ENCODE peak calls at places on chromosomes 2 and 18, in nine cellular contexts. One of them, this sample, is unnamed.

GRCh38 chr2:120360307-120360855 is 14.4 kb downstream of the INHBB start:
- DNase-seq in stimulated activated CD4-positive, alpha-beta T cell treated with anti-CD3 and anti-CD28 coated beads, Interleukin-12 subunit alpha, Interleukin-12 subunit beta, amount 100 ng/mL, for 48 hours: no peak
- DNase-seq in activated gamma-delta T cell: no peak
- DNase-seq in retina: no peak
- DNase-seq in choroid plexus epithelial cell: peak
- DNase-seq in psoas muscle: no peak
- DNase-seq in activated CD8-positive, alpha-beta memory T cell treated with anti-CD3 and anti-CD28 coated beads for 24 hours: no peak
- DNase-seq in EL: no peak
- DNase-seq in lung microvascular endothelial cell: peak
- DNase-seq in this sample: no peak

GRCh38 chr2:96415684-96416083 is 80.1 kb downstream of the NCAPH start:
- DNase-seq in lung microvascular endothelial cell: no peak
- DNase-seq in EL: no peak
- DNase-seq in retina: no peak
- DNase-seq in stimulated activated CD4-positive, alpha-beta T cell treated with anti-CD3 and anti-CD28 coated beads, Interleukin-12 subunit alpha, Interleukin-12 subunit beta, amount 100 ng/mL, for 48 hours: no peak
- DNase-seq in activated gamma-delta T cell: no peak
- DNase-seq in choroid plexus epithelial cell: no peak
- DNase-seq in psoas muscle: no peak
- DNase-seq in activated CD8-positive, alpha-beta memory T cell treated with anti-CD3 and anti-CD28 coated beads for 24 hours: no peak
- DNase-seq in this sample: no peak

GRCh38 chr2:30713698-30714097 is 93.5 kb downstream of the CAPN13 start:
- DNase-seq in retina: peak
- DNase-seq in activated gamma-delta T cell: no peak
- DNase-seq in psoas muscle: no peak
- DNase-seq in lung microvascular endothelial cell: no peak
- DNase-seq in EL: no peak
- DNase-seq in choroid plexus epithelial cell: no peak
- DNase-seq in activated CD8-positive, alpha-beta memory T cell treated with anti-CD3 and anti-CD28 coated beads for 24 hours: no peak
- DNase-seq in stimulated activated CD4-positive, alpha-beta T cell treated with anti-CD3 and anti-CD28 coated beads, Interleukin-12 subunit alpha, Interleukin-12 subunit beta, amount 100 ng/mL, for 48 hours: no peak
- DNase-seq in this sample: no peak

GRCh38 chr2:26429779-26430654 is 28.3 kb downstream of the DRC1 start:
- DNase-seq in lung microvascular endothelial cell: no peak
- DNase-seq in stimulated activated CD4-positive, alpha-beta T cell treated with anti-CD3 and anti-CD28 coated beads, Interleukin-12 subunit alpha, Interleukin-12 subunit beta, amount 100 ng/mL, for 48 hours: no peak
- DNase-seq in activated CD8-positive, alpha-beta memory T cell treated with anti-CD3 and anti-CD28 coated beads for 24 hours: no peak
- DNase-seq in retina: no peak
- DNase-seq in psoas muscle: peak
- DNase-seq in activated gamma-delta T cell: no peak
- DNase-seq in choroid plexus epithelial cell: peak
- DNase-seq in EL: no peak
- DNase-seq in this sample: no peak

GRCh38 chr2:33011406-33011805 is 64.7 kb downstream of the LTBP1 start:
- DNase-seq in stimulated activated CD4-positive, alpha-beta T cell treated with anti-CD3 and anti-CD28 coated beads, Interleukin-12 subunit alpha, Interleukin-12 subunit beta, amount 100 ng/mL, for 48 hours: no peak
- DNase-seq in activated CD8-positive, alpha-beta memory T cell treated with anti-CD3 and anti-CD28 coated beads for 24 hours: no peak
- DNase-seq in lung microvascular endothelial cell: no peak
- DNase-seq in psoas muscle: no peak
- DNase-seq in activated gamma-delta T cell: no peak
- DNase-seq in choroid plexus epithelial cell: no peak
- DNase-seq in EL: no peak
- DNase-seq in retina: no peak
- DNase-seq in this sample: no peak

GRCh38 chr2:9249036-9249800 is 42.6 kb downstream of the ASAP2 start:
- DNase-seq in psoas muscle: no peak
- DNase-seq in activated gamma-delta T cell: no peak
- DNase-seq in activated CD8-positive, alpha-beta memory T cell treated with anti-CD3 and anti-CD28 coated beads for 24 hours: no peak
- DNase-seq in lung microvascular endothelial cell: peak
- DNase-seq in choroid plexus epithelial cell: peak
- DNase-seq in retina: peak
- DNase-seq in EL: peak
- DNase-seq in stimulated activated CD4-positive, alpha-beta T cell treated with anti-CD3 and anti-CD28 coated beads, Interleukin-12 subunit alpha, Interleukin-12 subunit beta, amount 100 ng/mL, for 48 hours: no peak
- DNase-seq in this sample: peak

GRCh38 chr2:216023055-216023648 is 9.8 kb upstream of the MREG start:
- DNase-seq in psoas muscle: no peak
- DNase-seq in retina: peak
- DNase-seq in stimulated activated CD4-positive, alpha-beta T cell treated with anti-CD3 and anti-CD28 coated beads, Interleukin-12 subunit alpha, Interleukin-12 subunit beta, amount 100 ng/mL, for 48 hours: peak
- DNase-seq in EL: peak
- DNase-seq in lung microvascular endothelial cell: peak
- DNase-seq in choroid plexus epithelial cell: peak
- DNase-seq in activated gamma-delta T cell: no peak
- DNase-seq in activated CD8-positive, alpha-beta memory T cell treated with anti-CD3 and anti-CD28 coated beads for 24 hours: peak
- DNase-seq in this sample: peak

GRCh38 chr2:40147360-40147759 is 304.5 kb downstream of the SLC8A1 start:
- DNase-seq in choroid plexus epithelial cell: no peak
- DNase-seq in activated gamma-delta T cell: no peak
- DNase-seq in activated CD8-positive, alpha-beta memory T cell treated with anti-CD3 and anti-CD28 coated beads for 24 hours: no peak
- DNase-seq in retina: no peak
- DNase-seq in psoas muscle: no peak
- DNase-seq in lung microvascular endothelial cell: no peak
- DNase-seq in EL: no peak
- DNase-seq in stimulated activated CD4-positive, alpha-beta T cell treated with anti-CD3 and anti-CD28 coated beads, Interleukin-12 subunit alpha, Interleukin-12 subunit beta, amount 100 ng/mL, for 48 hours: no peak
- DNase-seq in this sample: no peak

GRCh38 chr2:222866358-222866960 is 5.6 kb downstream of the ACSL3 start:
- DNase-seq in activated gamma-delta T cell: no peak
- DNase-seq in EL: no peak
- DNase-seq in retina: no peak
- DNase-seq in psoas muscle: no peak
- DNase-seq in choroid plexus epithelial cell: no peak
- DNase-seq in activated CD8-positive, alpha-beta memory T cell treated with anti-CD3 and anti-CD28 coated beads for 24 hours: no peak
- DNase-seq in stimulated activated CD4-positive, alpha-beta T cell treated with anti-CD3 and anti-CD28 coated beads, Interleukin-12 subunit alpha, Interleukin-12 subunit beta, amount 100 ng/mL, for 48 hours: no peak
- DNase-seq in lung microvascular endothelial cell: no peak
- DNase-seq in this sample: no peak

GRCh38 chr2:80217446-80217845 is 87.1 kb downstream of the LRRTM1 start:
- DNase-seq in activated gamma-delta T cell: no peak
- DNase-seq in stimulated activated CD4-positive, alpha-beta T cell treated with anti-CD3 and anti-CD28 coated beads, Interleukin-12 subunit alpha, Interleukin-12 subunit beta, amount 100 ng/mL, for 48 hours: no peak
- DNase-seq in activated CD8-positive, alpha-beta memory T cell treated with anti-CD3 and anti-CD28 coated beads for 24 hours: no peak
- DNase-seq in EL: no peak
- DNase-seq in choroid plexus epithelial cell: no peak
- DNase-seq in retina: no peak
- DNase-seq in psoas muscle: no peak
- DNase-seq in lung microvascular endothelial cell: no peak
- DNase-seq in this sample: no peak

GRCh38 chr2:154875999-154876398 is 177.5 kb downstream of the KCNJ3 start:
- DNase-seq in activated gamma-delta T cell: no peak
- DNase-seq in stimulated activated CD4-positive, alpha-beta T cell treated with anti-CD3 and anti-CD28 coated beads, Interleukin-12 subunit alpha, Interleukin-12 subunit beta, amount 100 ng/mL, for 48 hours: no peak
- DNase-seq in choroid plexus epithelial cell: no peak
- DNase-seq in activated CD8-positive, alpha-beta memory T cell treated with anti-CD3 and anti-CD28 coated beads for 24 hours: no peak
- DNase-seq in psoas muscle: no peak
- DNase-seq in lung microvascular endothelial cell: no peak
- DNase-seq in EL: no peak
- DNase-seq in retina: no peak
- DNase-seq in this sample: no peak

GRCh38 chr2:160561551-160562280 is 68.1 kb upstream of the RBMS1 start:
- DNase-seq in EL: no peak
- DNase-seq in activated CD8-positive, alpha-beta memory T cell treated with anti-CD3 and anti-CD28 coated beads for 24 hours: no peak
- DNase-seq in psoas muscle: no peak
- DNase-seq in choroid plexus epithelial cell: peak
- DNase-seq in activated gamma-delta T cell: no peak
- DNase-seq in stimulated activated CD4-positive, alpha-beta T cell treated with anti-CD3 and anti-CD28 coated beads, Interleukin-12 subunit alpha, Interleukin-12 subunit beta, amount 100 ng/mL, for 48 hours: no peak
- DNase-seq in retina: no peak
- DNase-seq in lung microvascular endothelial cell: no peak
- DNase-seq in this sample: no peak

GRCh38 chr2:221189431-221189830 is 382.7 kb downstream of the EPHA4 start:
- DNase-seq in psoas muscle: no peak
- DNase-seq in retina: no peak
- DNase-seq in stimulated activated CD4-positive, alpha-beta T cell treated with anti-CD3 and anti-CD28 coated beads, Interleukin-12 subunit alpha, Interleukin-12 subunit beta, amount 100 ng/mL, for 48 hours: no peak
- DNase-seq in EL: no peak
- DNase-seq in activated gamma-delta T cell: no peak
- DNase-seq in choroid plexus epithelial cell: no peak
- DNase-seq in lung microvascular endothelial cell: no peak
- DNase-seq in activated CD8-positive, alpha-beta memory T cell treated with anti-CD3 and anti-CD28 coated beads for 24 hours: no peak
- DNase-seq in this sample: no peak

GRCh38 chr2:226791056-226791486 is 8.5 kb downstream of the IRS1 start:
- DNase-seq in psoas muscle: no peak
- DNase-seq in activated gamma-delta T cell: no peak
- DNase-seq in lung microvascular endothelial cell: peak
- DNase-seq in choroid plexus epithelial cell: peak
- DNase-seq in activated CD8-positive, alpha-beta memory T cell treated with anti-CD3 and anti-CD28 coated beads for 24 hours: no peak
- DNase-seq in retina: peak
- DNase-seq in EL: peak
- DNase-seq in stimulated activated CD4-positive, alpha-beta T cell treated with anti-CD3 and anti-CD28 coated beads, Interleukin-12 subunit alpha, Interleukin-12 subunit beta, amount 100 ng/mL, for 48 hours: no peak
- DNase-seq in this sample: no peak

GRCh38 chr2:230713331-230714121 is 884 bp downstream of the CAB39 start:
- DNase-seq in lung microvascular endothelial cell: peak
- DNase-seq in activated CD8-positive, alpha-beta memory T cell treated with anti-CD3 and anti-CD28 coated beads for 24 hours: peak
- DNase-seq in stimulated activated CD4-positive, alpha-beta T cell treated with anti-CD3 and anti-CD28 coated beads, Interleukin-12 subunit alpha, Interleukin-12 subunit beta, amount 100 ng/mL, for 48 hours: peak
- DNase-seq in psoas muscle: peak
- DNase-seq in EL: peak
- DNase-seq in retina: peak
- DNase-seq in activated gamma-delta T cell: peak
- DNase-seq in choroid plexus epithelial cell: no peak
- DNase-seq in this sample: peak

GRCh38 chr2:100043891-100044255 is 98.5 kb downstream of the AFF3 start:
- DNase-seq in stimulated activated CD4-positive, alpha-beta T cell treated with anti-CD3 and anti-CD28 coated beads, Interleukin-12 subunit alpha, Interleukin-12 subunit beta, amount 100 ng/mL, for 48 hours: no peak
- DNase-seq in retina: no peak
- DNase-seq in activated CD8-positive, alpha-beta memory T cell treated with anti-CD3 and anti-CD28 coated beads for 24 hours: no peak
- DNase-seq in psoas muscle: no peak
- DNase-seq in activated gamma-delta T cell: no peak
- DNase-seq in EL: no peak
- DNase-seq in lung microvascular endothelial cell: no peak
- DNase-seq in choroid plexus epithelial cell: no peak
- DNase-seq in this sample: no peak

GRCh38 chr2:101957036-101957435 is 34.7 kb upstream of the IL1R2 start:
- DNase-seq in retina: no peak
- DNase-seq in stimulated activated CD4-positive, alpha-beta T cell treated with anti-CD3 and anti-CD28 coated beads, Interleukin-12 subunit alpha, Interleukin-12 subunit beta, amount 100 ng/mL, for 48 hours: no peak
- DNase-seq in activated CD8-positive, alpha-beta memory T cell treated with anti-CD3 and anti-CD28 coated beads for 24 hours: no peak
- DNase-seq in lung microvascular endothelial cell: no peak
- DNase-seq in activated gamma-delta T cell: no peak
- DNase-seq in EL: no peak
- DNase-seq in choroid plexus epithelial cell: no peak
- DNase-seq in psoas muscle: no peak
- DNase-seq in this sample: no peak

GRCh38 chr2:19753314-19753713 is 148.5 kb downstream of the TTC32 start:
- DNase-seq in retina: no peak
- DNase-seq in EL: no peak
- DNase-seq in activated CD8-positive, alpha-beta memory T cell treated with anti-CD3 and anti-CD28 coated beads for 24 hours: no peak
- DNase-seq in lung microvascular endothelial cell: no peak
- DNase-seq in choroid plexus epithelial cell: no peak
- DNase-seq in activated gamma-delta T cell: no peak
- DNase-seq in psoas muscle: no peak
- DNase-seq in stimulated activated CD4-positive, alpha-beta T cell treated with anti-CD3 and anti-CD28 coated beads, Interleukin-12 subunit alpha, Interleukin-12 subunit beta, amount 100 ng/mL, for 48 hours: no peak
- DNase-seq in this sample: no peak

GRCh38 chr18:79538635-79539034 is 141.0 kb upstream of the CTDP1 start:
- DNase-seq in psoas muscle: no peak
- DNase-seq in lung microvascular endothelial cell: no peak
- DNase-seq in stimulated activated CD4-positive, alpha-beta T cell treated with anti-CD3 and anti-CD28 coated beads, Interleukin-12 subunit alpha, Interleukin-12 subunit beta, amount 100 ng/mL, for 48 hours: no peak
- DNase-seq in activated CD8-positive, alpha-beta memory T cell treated with anti-CD3 and anti-CD28 coated beads for 24 hours: no peak
- DNase-seq in retina: no peak
- DNase-seq in EL: no peak
- DNase-seq in choroid plexus epithelial cell: no peak
- DNase-seq in activated gamma-delta T cell: no peak
- DNase-seq in this sample: peak

GRCh38 chr18:62897153-62897552 is 181.8 kb downstream of the PHLPP1 start:
- DNase-seq in activated CD8-positive, alpha-beta memory T cell treated with anti-CD3 and anti-CD28 coated beads for 24 hours: no peak
- DNase-seq in activated gamma-delta T cell: no peak
- DNase-seq in psoas muscle: no peak
- DNase-seq in stimulated activated CD4-positive, alpha-beta T cell treated with anti-CD3 and anti-CD28 coated beads, Interleukin-12 subunit alpha, Interleukin-12 subunit beta, amount 100 ng/mL, for 48 hours: no peak
- DNase-seq in lung microvascular endothelial cell: peak
- DNase-seq in choroid plexus epithelial cell: peak
- DNase-seq in retina: no peak
- DNase-seq in EL: peak
- DNase-seq in this sample: no peak

This sample was measured in upper lobe of left lung.